ENCODE peak calls at places on chromosome 14, in six cellular contexts. Z is K562, X is A549, Y is endothelial cell of umbilical vein, N is HepG2, S is GM12878. H is an unnamed sample.
A peak's percentile ranks its signal among the peaks of the same experiment; 100 is the strongest.

GRCh38 chr14:103067231-103067954 is 10.0 kb upstream of the CDC42BPB start:
- DNase-seq in X (peak; percentile 79), S (no peak), N (no peak), Y (no peak), Z (no peak), H (no peak)

GRCh38 chr14:103130965-103131364 is 7.7 kb downstream of the TNFAIP2 start:
- DNase-seq in X (no peak), N (no peak), S (no peak), Z (no peak), Y (no peak), H (no peak)

GRCh38 chr14:31785574-31785973 is 224.4 kb downstream of the NUBPL start:
- DNase-seq in S (no peak), Z (no peak), Y (peak; percentile 24), N (no peak), X (no peak), H (no peak)

GRCh38 chr14:50364792-50365191 is 31.9 kb downstream of the CDKL1 start:
- DNase-seq in Z (no peak), S (no peak), X (no peak), N (no peak), Y (no peak), H (no peak)

GRCh38 chr14:62939970-62940369 is 105.3 kb downstream of the KCNH5 start:
- DNase-seq in N (no peak), S (no peak), Z (no peak), Y (no peak), X (no peak), H (no peak)

GRCh38 chr14:102694530-102695171 is 82.6 kb upstream of the TRAF3 start:
- DNase-seq in X (peak; percentile 73), Y (peak; percentile 77), Z (peak; percentile 55), S (peak; percentile 43), N (peak; percentile 70), H (peak; percentile 73)

GRCh38 chr14:98593361-98593761 is 678.6 kb downstream of the BCL11B start:
- DNase-seq in Y (no peak), S (no peak), N (no peak), X (no peak), Z (no peak), H (no peak)

GRCh38 chr14:29148221-29148620 is 381.6 kb downstream of the FOXG1 start:
- DNase-seq in N (no peak), Z (no peak), X (no peak), S (no peak), Y (no peak), H (no peak)

GRCh38 chr14:22668863-22669262 is 24.7 kb upstream of the OR6J1 start:
- DNase-seq in X (no peak), Z (no peak), S (no peak), N (no peak), Y (no peak), H (no peak)

GRCh38 chr14:64233791-64234190 is 60.4 kb downstream of the ESR2 start:
- DNase-seq in S (no peak), Z (no peak), Y (no peak), N (no peak), X (no peak), H (no peak)

GRCh38 chr14:55043528-55043927 is 7.9 kb upstream of the MAPK1IP1L start:
- DNase-seq in Y (no peak), X (no peak), S (no peak), Z (no peak), N (no peak), H (no peak)

GRCh38 chr14:105228562-105228961 is 19.8 kb upstream of the BTBD6 start:
- DNase-seq in N (no peak), S (no peak), X (no peak), Z (no peak), Y (no peak), H (no peak)

GRCh38 chr14:31388687-31389413 is 31.5 kb downstream of the HEATR5A start:
- DNase-seq in X (no peak), Y (no peak), S (no peak), Z (no peak), N (no peak), H (no peak)

GRCh38 chr14:65783576-65783975 is 371.0 kb downstream of the FUT8 start:
- DNase-seq in X (no peak), N (no peak), Y (no peak), S (no peak), Z (no peak), H (no peak)

GRCh38 chr14:30291216-30291615 is 267.7 kb upstream of the G2E3 start:
- DNase-seq in N (no peak), S (no peak), X (no peak), Z (no peak), Y (no peak), H (no peak)

GRCh38 chr14:100587248-100587762 is at the start of gene BEGAIN:
- DNase-seq in X (no peak), S (no peak), Y (no peak), Z (peak; percentile 84), N (no peak), H (no peak)

GRCh38 chr14:100589071-100589759 is 2.0 kb upstream of the BEGAIN start:
- DNase-seq in Y (no peak), N (no peak), S (no peak), X (no peak), Z (no peak), H (no peak)

GRCh38 chr14:100587763-100588411 is 670 bp upstream of the BEGAIN start:
- DNase-seq in X (no peak), N (no peak), Y (no peak), S (no peak), Z (no peak), H (peak; percentile 40)

GRCh38 chr14:100589760-100590469 is 2.7 kb upstream of the BEGAIN start:
- DNase-seq in Z (no peak), Y (no peak), X (no peak), N (no peak), S (no peak), H (no peak)

GRCh38 chr14:100588671-100589070 is 1.5 kb upstream of the BEGAIN start:
- DNase-seq in X (no peak), S (no peak), Y (no peak), N (no peak), Z (no peak), H (no peak)
- TF ChIP-seq CTCF in X (no peak), S (no peak), Y (no peak), N (no peak), Z (no peak), H (no peak)

GRCh38 chr14:90574640-90575131 is 177.9 kb downstream of the CALM1 start:
- DNase-seq in X (no peak), N (no peak), S (no peak), Y (no peak), Z (no peak), H (no peak)
- TF ChIP-seq MAX in X (no peak), N (no peak), S (no peak), Y (no peak), Z (no peak), H (no peak)

GRCh38 chr14:59240356-59240755 is 51.9 kb downstream of the DAAM1 start:
- DNase-seq in Y (no peak), N (no peak), Z (no peak), X (no peak), S (peak; percentile 45), H (no peak)
- TF ChIP-seq MYC in Y (no peak), N (no peak), Z (no peak), X (no peak), S (no peak), H (no peak)

GRCh38 chr14:37900582-37900981 is 305.2 kb downstream of the TTC6 start:
- DNase-seq in Y (no peak), Z (no peak), N (no peak), S (no peak), X (no peak), H (no peak)
- TF ChIP-seq CTCF in Y (no peak), Z (no peak), N (no peak), S (no peak), X (no peak), H (no peak)

GRCh38 chr14:20494935-20495766 is 10.2 kb upstream of the RNASE10 start:
- DNase-seq in N (no peak), Y (peak; percentile 51), X (no peak), S (no peak), Z (no peak), H (peak; percentile 76)

GRCh38 chr14:20498622-20499021 is 6.7 kb upstream of the RNASE10 start:
- DNase-seq in Z (no peak), Y (no peak), S (no peak), N (no peak), X (no peak), H (peak; percentile 85)

GRCh38 chr14:20499881-20500280 is 5.5 kb upstream of the RNASE10 start:
- DNase-seq in Y (no peak), N (no peak), X (no peak), S (no peak), Z (no peak), H (no peak)

GRCh38 chr14:20501346-20501745 is 4.0 kb upstream of the RNASE10 start:
- DNase-seq in Z (no peak), Y (peak; percentile 45), X (peak; percentile 10), N (no peak), S (no peak), H (no peak)

DNA sequence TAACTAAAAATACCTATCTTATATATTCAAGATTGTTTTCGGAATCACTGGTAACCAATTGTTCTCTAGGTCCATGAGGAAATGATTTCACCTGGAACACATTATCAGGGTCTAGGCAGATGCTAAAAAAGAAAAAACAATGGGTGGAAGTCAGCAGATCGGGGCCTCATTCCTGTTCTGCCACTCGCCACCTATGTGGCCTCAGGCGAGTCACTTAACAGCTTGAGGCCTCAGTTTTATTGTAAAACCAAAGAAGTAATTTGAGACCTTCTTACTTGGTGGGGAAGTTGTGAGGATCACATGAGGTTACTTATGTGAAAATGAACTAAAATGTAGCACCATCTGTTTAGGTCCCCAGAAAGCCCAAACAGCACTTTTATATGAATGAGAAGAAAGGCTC is 6.2 kb upstream of the RNASE10 start:
- DNase-seq in S (no peak), Z (no peak), N (no peak), X (no peak), Y (peak; percentile 76), H (peak; percentile 86)
- TF ChIP-seq MAX in S (no peak), Z (no peak), N (no peak), X (no peak), Y (no peak), H (peak; percentile 58)

GRCh38 chr14:61470954-61471279 is 149.5 kb downstream of the PRKCH start:
- DNase-seq in Y (no peak), N (no peak), X (no peak), Z (no peak), S (no peak), H (no peak)

GRCh38 chr14:61471297-61471980 is 150.1 kb downstream of the PRKCH start:
- DNase-seq in N (no peak), Y (no peak), S (no peak), Z (no peak), X (no peak), H (no peak)

GRCh38 chr14:61472801-61473376 is 151.5 kb downstream of the PRKCH start:
- DNase-seq in Z (no peak), X (no peak), N (no peak), Y (peak; percentile 37), S (no peak), H (peak; percentile 39)

GRCh38 chr14:61470261-61470953 is 149.0 kb downstream of the PRKCH start:
- DNase-seq in N (no peak), Y (peak; percentile 82), X (peak; percentile 83), S (no peak), Z (no peak), H (peak; percentile 51)

GRCh38 chr14:61472025-61472672 is 150.8 kb downstream of the PRKCH start:
- DNase-seq in S (no peak), Z (no peak), Y (peak; percentile 96), N (peak; percentile 90), X (peak; percentile 89), H (peak; percentile 90)
- TF ChIP-seq MYC in S (no peak), Z (no peak), Y (no peak), N (no peak), X (peak; percentile 53), H (peak; percentile 81)